ENCODE peak calls at places on chromosome 19, in nine cellular contexts. G is stomach; W is natural killer cell; D is brain microvascular endothelial cell; I is neural progenitor cell; C is lower lobe of right lung; E is tibial artery; Q is choroid plexus epithelial cell; M is CD4-positive, alpha-beta T cell. L is an unnamed sample.

GRCh38 chr19:1469200-1469935 is 9.6 kb downstream of the C19orf25 start:
- DNase-seq in G (no peak), W (no peak), D (no peak), I (peak), C (peak), E (no peak), Q (no peak), M (no peak), L (no peak)

GRCh38 chr19:9914315-9915207 is 21.8 kb downstream of the OLFM2 start:
- DNase-seq in G (peak), W (peak), D (peak), I (peak), C (peak), E (peak), Q (peak), M (peak), L (no peak)

GRCh38 chr19:48991823-48992570 is 1.1 kb downstream of the GYS1 start:
- DNase-seq in G (peak), W (no peak), D (peak), I (peak), C (peak), E (peak), Q (peak), M (no peak), L (no peak)

GRCh38 chr19:28023064-28023463 is 1189.9 kb downstream of the UQCRFS1 start:
- DNase-seq in G (no peak), W (no peak), D (no peak), I (no peak), C (no peak), E (no peak), Q (peak), M (no peak), L (no peak)

GRCh38 chr19:41175825-41176734 is 16.9 kb upstream of the CYP2S1 start:
- DNase-seq in G (peak), W (no peak), D (peak), I (peak), C (peak), E (peak), Q (peak), M (peak), L (peak)

GRCh38 chr19:21164541-21164940 is 22.7 kb downstream of the ZNF431 start:
- DNase-seq in G (no peak), W (no peak), D (no peak), I (no peak), C (no peak), E (no peak), Q (no peak), M (no peak), L (no peak)

GRCh38 chr19:10158485-10158884 is 36.3 kb downstream of the DNMT1 start:
- DNase-seq in G (no peak), W (no peak), D (no peak), I (no peak), C (no peak), E (no peak), Q (no peak), M (no peak), L (no peak)

GRCh38 chr19:21202865-21203494 is 61.1 kb downstream of the ZNF431 start:
- DNase-seq in G (no peak), W (no peak), D (no peak), I (peak), C (no peak), E (no peak), Q (no peak), M (no peak), L (no peak)

GRCh38 chr19:11506101-11506555 is 489 bp upstream of the ZNF653 start:
- DNase-seq in G (no peak), W (no peak), D (no peak), I (no peak), C (no peak), E (no peak), Q (no peak), M (no peak), L (no peak)

GRCh38 chr19:35140898-35141626 is 2.0 kb upstream of the FXYD7 start:
- DNase-seq in G (peak), W (peak), D (peak), I (peak), C (peak), E (peak), Q (peak), M (peak), L (peak)

GRCh38 chr19:2261438-2262172 is 5.4 kb upstream of the JSRP1 start:
- DNase-seq in G (peak), W (peak), D (no peak), I (peak), C (no peak), E (no peak), Q (peak), M (no peak), L (no peak)

GRCh38 chr19:38932425-38933179 is 1.9 kb downstream of the MRPS12 start:
- DNase-seq in G (no peak), W (no peak), D (peak), I (peak), C (no peak), E (no peak), Q (peak), M (no peak), L (no peak)

GRCh38 chr19:45290381-45290931 is 32.2 kb downstream of the CKM start:
- DNase-seq in G (no peak), W (no peak), D (no peak), I (no peak), C (no peak), E (no peak), Q (no peak), M (no peak), L (no peak)

GRCh38 chr19:44554641-44555246 is 25.3 kb upstream of the CEACAM20 start:
- DNase-seq in G (no peak), W (no peak), D (no peak), I (no peak), C (no peak), E (no peak), Q (no peak), M (no peak), L (no peak)

GRCh38 chr19:41774515-41774980 is 19.2 kb downstream of the CEACAM6 start:
- DNase-seq in G (peak), W (no peak), D (no peak), I (no peak), C (peak), E (no peak), Q (no peak), M (peak), L (no peak)

GRCh38 chr19:38538793-38539528 is 78.8 kb downstream of the MAP4K1 start:
- DNase-seq in G (no peak), W (no peak), D (no peak), I (no peak), C (peak), E (no peak), Q (no peak), M (no peak), L (no peak)

GRCh38 chr19:15110418-15110815 is 3.2 kb downstream of the SYDE1 start:
- DNase-seq in G (no peak), W (no peak), D (no peak), I (no peak), C (no peak), E (no peak), Q (no peak), M (no peak), L (no peak)

GRCh38 chr19:57263244-57263643 is 17.0 kb upstream of the ZNF460 start:
- DNase-seq in G (no peak), W (no peak), D (no peak), I (no peak), C (no peak), E (no peak), Q (no peak), M (no peak), L (no peak)

GRCh38 chr19:48963371-48964204 is 1.5 kb upstream of the FTL start:
- DNase-seq in G (peak), W (peak), D (no peak), I (peak), C (peak), E (peak), Q (peak), M (no peak), L (peak)

GRCh38 chr19:29532097-29532496 is 6.3 kb downstream of the VSTM2B start:
- DNase-seq in G (peak), W (no peak), D (no peak), I (peak), C (no peak), E (no peak), Q (no peak), M (no peak), L (no peak)

GRCh38 chr19:42601811-42602443 is 7.2 kb upstream of the CEACAM8 start:
- DNase-seq in G (no peak), W (no peak), D (peak), I (peak), C (no peak), E (no peak), Q (peak), M (no peak), L (no peak)

GRCh38 chr19:7149956-7150705 is 80.6 kb downstream of the ZNF557 start:
- DNase-seq in G (no peak), W (no peak), D (no peak), I (no peak), C (no peak), E (peak), Q (no peak), M (no peak), L (no peak)

DNA sequence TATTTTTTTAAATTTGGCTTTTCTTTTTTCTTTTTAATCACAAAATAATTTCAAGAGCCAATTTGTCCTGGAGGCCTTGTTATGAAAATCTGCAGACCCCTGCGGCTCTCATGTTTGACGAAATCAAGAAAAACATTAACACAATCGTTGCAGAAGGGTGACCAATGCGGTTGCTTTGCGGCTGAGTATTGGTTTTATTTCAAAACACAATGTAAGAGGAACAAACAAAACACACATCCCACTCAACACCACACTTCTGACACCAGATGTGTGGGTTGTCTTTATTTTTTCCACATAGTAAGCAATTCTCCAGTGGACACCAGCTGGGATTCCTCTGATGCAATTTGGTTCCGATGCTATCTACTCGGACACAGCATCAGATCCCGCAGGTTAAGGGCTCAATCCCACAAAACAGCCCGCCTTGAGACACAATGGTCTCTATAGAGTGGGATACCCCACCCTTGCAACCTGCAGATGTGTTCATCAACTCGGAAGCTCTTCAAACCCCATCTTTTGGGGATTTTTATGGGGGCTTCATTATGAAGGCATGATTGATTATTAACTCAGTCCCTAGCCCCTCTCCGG is 21.9 kb upstream of the CCDC124 start:
- DNase-seq in G (no peak), W (no peak), D (no peak), I (no peak), C (no peak), E (no peak), Q (peak), M (no peak), L (no peak)
- TF ChIP-seq CTCF in G (no peak), W (no peak), D (no peak), I (no peak), C (no peak), E (no peak), Q (no peak), M (no peak), L (no peak)

DNA sequence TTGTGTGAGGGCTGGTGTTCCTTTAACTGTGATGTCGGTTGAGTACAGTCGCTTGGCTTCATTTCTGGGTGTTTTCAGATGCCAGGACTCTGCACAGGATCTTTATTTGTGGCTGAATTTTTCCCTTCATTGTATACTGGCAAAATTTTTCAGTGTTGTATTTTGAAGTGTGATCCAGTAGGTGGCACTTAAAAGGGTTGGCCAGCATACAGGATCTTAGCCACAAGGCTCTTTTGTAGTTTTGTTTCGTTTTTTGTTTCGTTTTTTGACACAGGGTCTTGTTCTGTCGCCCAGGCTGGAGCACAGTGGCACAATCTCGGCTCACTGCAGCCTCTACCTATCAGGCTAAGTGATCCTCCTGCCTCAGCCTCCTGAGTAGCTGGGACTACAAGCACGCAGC is 8.7 kb downstream of the FCAR start:
- DNase-seq in G (no peak), W (peak), D (no peak), I (no peak), C (no peak), E (no peak), Q (peak), M (no peak), L (no peak)
- TF ChIP-seq CTCF in G (no peak), W (peak), D (no peak), I (peak), C (no peak), E (no peak), Q (no peak), M (no peak), L (peak)

DNA sequence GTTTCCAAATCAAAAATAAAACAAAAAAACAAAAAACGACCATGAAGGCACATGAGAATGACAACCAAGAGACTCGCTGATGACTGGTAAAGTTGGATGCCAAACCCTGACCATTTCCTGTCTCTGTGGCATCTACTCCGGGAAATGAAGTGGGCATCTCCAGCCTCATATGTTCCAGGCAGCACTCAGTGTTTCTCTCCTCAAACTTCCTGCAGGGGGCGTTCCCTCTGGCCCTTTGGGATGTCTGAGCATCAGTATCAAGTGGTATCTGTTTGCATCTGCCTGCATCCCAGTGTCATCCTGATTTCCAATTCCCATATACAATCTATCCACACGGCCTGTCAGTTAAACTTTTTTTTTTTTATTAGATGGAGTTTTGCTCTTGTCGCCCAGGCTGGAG is 9.8 kb upstream of the SIGLEC12 start:
- DNase-seq in G (no peak), W (no peak), D (no peak), I (peak), C (no peak), E (no peak), Q (peak), M (no peak), L (no peak)
- TF ChIP-seq CTCF in G (no peak), W (no peak), D (peak), I (peak), C (no peak), E (no peak), Q (peak), M (no peak), L (peak)

DNA sequence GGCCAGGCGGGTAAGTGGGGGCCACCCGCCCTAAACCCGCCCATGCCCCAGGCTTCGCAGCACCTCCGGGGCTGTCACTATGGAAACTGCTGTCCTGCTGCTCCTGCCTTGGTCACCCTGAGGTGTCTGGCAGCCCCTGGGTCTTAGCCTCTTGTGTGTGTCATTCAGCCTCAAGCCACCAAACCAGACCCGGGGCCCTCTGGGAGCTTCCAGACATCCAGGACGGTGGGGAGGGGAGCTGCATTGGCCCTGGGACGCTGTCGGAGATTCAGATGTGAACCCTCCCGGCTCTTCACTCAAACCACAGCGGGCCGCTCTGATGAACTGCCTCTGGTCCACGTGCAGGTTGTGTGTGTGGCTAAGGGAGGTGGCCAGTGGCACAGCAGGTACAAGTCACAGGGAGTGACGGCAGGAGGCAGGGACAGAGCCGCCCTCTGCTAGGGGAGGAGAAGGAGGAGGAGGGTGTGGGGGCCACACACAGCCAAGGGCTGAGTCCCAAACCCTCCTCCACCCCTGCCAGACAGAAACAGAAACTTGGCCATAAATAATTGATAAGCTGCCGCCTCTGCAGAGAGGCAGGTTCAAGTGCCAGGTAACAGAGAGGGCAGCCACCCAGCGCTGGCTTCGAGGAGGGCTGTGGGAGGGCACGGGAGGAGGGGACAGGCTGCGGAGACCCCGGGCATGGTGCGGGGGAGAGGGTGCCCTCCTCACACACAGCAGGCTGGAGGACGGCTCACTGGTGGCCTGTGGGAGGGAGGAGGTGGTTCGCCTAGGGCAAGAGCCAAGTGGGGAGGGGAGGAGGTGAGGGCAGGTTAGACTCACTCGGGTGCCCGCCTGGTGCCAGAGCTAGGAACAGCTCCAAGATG is 8.0 kb downstream of the NANOS3 start:
- DNase-seq in G (peak), W (no peak), D (no peak), I (no peak), C (no peak), E (no peak), Q (no peak), M (no peak), L (no peak)
- TF ChIP-seq CTCF in G (no peak), W (no peak), D (no peak), I (no peak), C (no peak), E (no peak), Q (no peak), M (no peak), L (no peak)

GRCh38 chr19:31357315-31357673 is 8.1 kb upstream of the TSHZ3 start:
- DNase-seq in G (no peak), W (no peak), D (no peak), I (no peak), C (no peak), E (no peak), Q (no peak), M (no peak), L (no peak)

GRCh38 chr19:31355330-31356289 is 6.4 kb upstream of the TSHZ3 start:
- DNase-seq in G (no peak), W (no peak), D (no peak), I (peak), C (no peak), E (no peak), Q (no peak), M (no peak), L (no peak)

GRCh38 chr19:31354316-31354715 is 5.1 kb upstream of the TSHZ3 start:
- DNase-seq in G (no peak), W (no peak), D (no peak), I (no peak), C (no peak), E (no peak), Q (no peak), M (no peak), L (no peak)

GRCh38 chr19:31354919-31355318 is 5.7 kb upstream of the TSHZ3 start:
- DNase-seq in G (no peak), W (no peak), D (no peak), I (peak), C (no peak), E (no peak), Q (no peak), M (no peak), L (no peak)

DNA sequence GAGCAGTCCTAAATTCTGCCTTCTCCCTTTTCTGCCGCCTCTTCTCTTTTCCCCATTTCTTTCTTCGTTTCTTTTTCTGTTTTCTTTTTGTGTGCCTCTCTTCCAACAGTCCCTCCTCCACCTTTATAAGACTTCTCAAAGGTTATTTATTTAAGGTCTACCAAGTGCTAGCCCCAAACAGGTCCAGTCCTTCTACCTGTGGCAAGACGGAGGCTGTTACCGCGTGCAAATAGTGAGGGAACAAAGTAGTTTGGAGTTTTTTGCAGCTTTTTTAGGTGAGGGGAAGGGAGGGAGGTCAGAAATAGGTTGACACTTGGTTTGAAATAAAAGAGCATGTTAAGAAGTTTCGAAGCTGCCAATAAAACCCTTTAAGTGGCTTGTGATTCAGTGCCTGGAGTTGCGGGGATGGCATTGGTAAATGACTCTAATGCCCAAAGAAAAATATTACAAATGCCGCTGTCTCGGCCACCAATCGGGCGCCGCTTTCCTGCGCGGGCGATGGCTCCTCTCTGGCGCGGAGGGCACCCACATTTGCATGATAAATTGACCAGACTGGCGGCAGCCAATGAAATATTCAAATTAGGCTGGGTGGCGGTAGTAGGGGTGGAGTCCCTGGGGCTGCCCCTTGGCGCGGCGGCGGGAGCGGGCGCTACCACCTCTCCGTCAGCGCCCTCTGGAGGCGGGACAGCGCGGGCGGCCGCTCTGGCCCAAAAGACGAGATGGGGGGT is 7.5 kb upstream of the TSHZ3 start:
- DNase-seq in G (no peak), W (peak), D (no peak), I (peak), C (peak), E (no peak), Q (no peak), M (peak), L (peak)
- TF ChIP-seq CTCF in G (peak), W (peak), D (peak), I (peak), C (peak), E (peak), Q (peak), M (peak), L (peak)

L was measured in CD14-positive monocyte.